ENCODE peak calls at places on chromosome 18, in five cellular contexts. V is NCI-H1105, J is midbrain, T is RWPE1, W is HCEC 1CT. Y is an unnamed sample.

GRCh38 chr18:30971338-30971956 is 71.1 kb downstream of the DSC3 start:
- DNase-seq in V (peak), J (peak), T (no peak), W (peak), Y (peak)

GRCh38 chr18:48038636-48039035 is 108.2 kb upstream of the SMAD2 start:
- DNase-seq in V (no peak), J (no peak), T (no peak), W (no peak), Y (no peak)

GRCh38 chr18:49704334-49704733 is 109.0 kb downstream of the ACAA2 start:
- DNase-seq in V (peak), J (no peak), T (no peak), W (no peak), Y (no peak)

GRCh38 chr18:7117390-7118355 is at the start of gene LAMA1:
- DNase-seq in V (no peak), J (no peak), T (no peak), W (peak), Y (no peak)

GRCh38 chr18:35910327-35910726 is 62.2 kb upstream of the RMP24 start:
- DNase-seq in V (no peak), J (no peak), T (no peak), W (no peak), Y (no peak)

GRCh38 chr18:68608861-68609465 is 105.9 kb downstream of the TMX3 start:
- DNase-seq in V (no peak), J (no peak), T (no peak), W (no peak), Y (no peak)

GRCh38 chr18:33761363-33761762 is 183.3 kb downstream of the ASXL3 start:
- DNase-seq in V (peak), J (peak), T (peak), W (no peak), Y (peak)

GRCh38 chr18:61894751-61895524 is 2.1 kb upstream of the RNF152 start:
- DNase-seq in V (no peak), J (no peak), T (no peak), W (no peak), Y (no peak)

GRCh38 chr18:1092228-1092627 is 187.6 kb downstream of the ADCYAP1 start:
- DNase-seq in V (no peak), J (no peak), T (peak), W (no peak), Y (no peak)

GRCh38 chr18:31146809-31147208 is 15.8 kb downstream of the DSC1 start:
- DNase-seq in V (no peak), J (no peak), T (no peak), W (no peak), Y (no peak)

GRCh38 chr18:11976463-11976862 is 4.8 kb upstream of the IMPA2 start:
- DNase-seq in V (no peak), J (no peak), T (no peak), W (no peak), Y (no peak)

GRCh38 chr18:10440874-10441273 is 13.6 kb upstream of the APCDD1 start:
- DNase-seq in V (no peak), J (no peak), T (no peak), W (no peak), Y (no peak)

GRCh38 chr18:5937795-5938194 is 42.5 kb upstream of the TMEM200C start:
- DNase-seq in V (no peak), J (no peak), T (no peak), W (no peak), Y (no peak)

GRCh38 chr18:47619771-47620170 is 310.7 kb downstream of the SMAD2 start:
- DNase-seq in V (no peak), J (no peak), T (no peak), W (no peak), Y (no peak)

GRCh38 chr18:12621737-12622306 is 36.1 kb downstream of the SPIRE1 start:
- DNase-seq in V (no peak), J (no peak), T (peak), W (peak), Y (no peak)

GRCh38 chr18:79510731-79511141 is 115.0 kb downstream of the NFATC1 start:
- DNase-seq in V (no peak), J (no peak), T (no peak), W (no peak), Y (no peak)

GRCh38 chr18:72672364-72673151 is 128.4 kb upstream of the CBLN2 start:
- DNase-seq in V (peak), J (peak), T (peak), W (peak), Y (peak)

GRCh38 chr18:69898241-69898861 is 49.3 kb downstream of the CD226 start:
- DNase-seq in V (no peak), J (no peak), T (no peak), W (no peak), Y (no peak)

GRCh38 chr18:13185675-13186198 is 32.8 kb upstream of the LDLRAD4 start:
- DNase-seq in V (no peak), J (no peak), T (no peak), W (no peak), Y (no peak)

GRCh38 chr18:13680612-13681011 is 45.7 kb downstream of the FAM210A start:
- DNase-seq in V (no peak), J (peak), T (no peak), W (no peak), Y (peak)

GRCh38 chr18:4758980-4759379 is 303.9 kb upstream of the DLGAP1 start:
- DNase-seq in V (no peak), J (no peak), T (no peak), W (no peak), Y (no peak)

GRCh38 chr18:58639751-58640427 is 11.0 kb upstream of the ALPK2 start:
- DNase-seq in V (no peak), J (no peak), T (peak), W (peak), Y (peak)

Y was measured in NAMALWA.